ENCODE peak calls at places on chromosomes 2 and 18, in nine cellular contexts. O is brain microvascular endothelial cell; V is 8988T; P is PC-9; L is AG20443; H is right cardiac atrium; M is sigmoid colon; K is colonic mucosa; R is stimulated activated CD4-positive, alpha-beta T cell treated with anti-CD3 and anti-CD28 coated beads, Interleukin-2, amount 100 ng/mL, for 48 hours. Y is an unnamed sample.
A peak's percentile ranks its signal among the peaks of the same experiment; 100 is the strongest.

GRCh38 chr2:58107803-58108710 is 61.5 kb downstream of the VRK2 start:
- DNase-seq in O (peak; percentile 88), V (no peak), P (peak; percentile 98), L (peak; percentile 54), H (no peak), M (no peak), K (no peak), R (no peak), Y (peak; percentile 82)

GRCh38 chr2:148968776-148969175 is 69.7 kb upstream of the LYPD6B start:
- DNase-seq in O (no peak), V (no peak), P (no peak), L (no peak), H (no peak), M (no peak), K (no peak), R (no peak), Y (no peak)

GRCh38 chr18:46315187-46315586 is 211.0 kb downstream of the HAUS1 start:
- DNase-seq in O (no peak), V (no peak), P (peak; percentile 55), L (no peak), H (no peak), M (no peak), K (no peak), R (no peak), Y (no peak)

GRCh38 chr2:50749226-50749625 is 282.7 kb downstream of the NRXN1 start:
- DNase-seq in O (no peak), V (no peak), P (no peak), L (no peak), H (no peak), M (no peak), K (no peak), R (no peak), Y (no peak)

GRCh38 chr18:23894661-23895175 is 119.8 kb upstream of the TTC39C start:
- DNase-seq in O (no peak), V (no peak), P (no peak), L (no peak), H (no peak), M (no peak), K (no peak), R (no peak), Y (no peak)

GRCh38 chr2:219204425-219205164 is 2.0 kb upstream of the ZFAND2B start:
- DNase-seq in O (no peak), V (no peak), P (no peak), L (no peak), H (no peak), M (peak; percentile 36), K (no peak), R (no peak), Y (no peak)

GRCh38 chr2:23475036-23475435 is 90.1 kb downstream of the KLHL29 start:
- DNase-seq in O (no peak), V (no peak), P (no peak), L (no peak), H (no peak), M (peak; percentile 41), K (no peak), R (no peak), Y (no peak)

GRCh38 chr2:160165996-160166395 is 34.1 kb downstream of the ITGB6 start:
- DNase-seq in O (no peak), V (no peak), P (peak; percentile 69), L (no peak), H (no peak), M (no peak), K (no peak), R (no peak), Y (no peak)

GRCh38 chr2:128236491-128237035 is 82.1 kb downstream of the HS6ST1 start:
- DNase-seq in O (peak; percentile 85), V (no peak), P (no peak), L (peak; percentile 77), H (no peak), M (no peak), K (no peak), R (no peak), Y (peak; percentile 68)

Y was measured in cardiac fibroblast.